ENCODE peak calls at places on chromosomes 16 and 17, in four cellular contexts. One of them, this sample, is unnamed.

GRCh38 chr16:85140455-85141012 is 28.3 kb upstream of the CIBAR2 start:
- DNase-seq in IMR-90: no peak
- DNase-seq in H1: no peak
- DNase-seq in mesendoderm: no peak
- DNase-seq in this sample: no peak

GRCh38 chr16:12119562-12119961 is 143.0 kb downstream of the SNX29 start:
- DNase-seq in mesendoderm: no peak
- DNase-seq in IMR-90: peak; percentile 25
- DNase-seq in H1: no peak
- DNase-seq in this sample: no peak

GRCh38 chr17:74512624-74513084 is 18.6 kb downstream of the CD300LB start:
- DNase-seq in IMR-90: no peak
- DNase-seq in H1: no peak
- DNase-seq in mesendoderm: no peak
- DNase-seq in this sample: no peak

GRCh38 chr16:54712866-54713265 is 217.8 kb upstream of the IRX5 start:
- DNase-seq in mesendoderm: no peak
- DNase-seq in H1: no peak
- DNase-seq in IMR-90: no peak
- DNase-seq in this sample: no peak

GRCh38 chr17:32927724-32928526 is at the start of gene TMEM98:
- DNase-seq in IMR-90: peak; percentile 12
- DNase-seq in H1: peak; percentile 72
- DNase-seq in mesendoderm: peak; percentile 48
- DNase-seq in this sample: peak; percentile 63

GRCh38 chr17:77602883-77603640 is 355.4 kb upstream of the TNRC6C start:
- DNase-seq in mesendoderm: no peak
- DNase-seq in H1: peak; percentile 36
- DNase-seq in IMR-90: no peak
- DNase-seq in this sample: peak; percentile 24

GRCh38 chr16:89693289-89693731 is 6.8 kb downstream of the CDK10 start:
- DNase-seq in H1: no peak
- DNase-seq in mesendoderm: no peak
- DNase-seq in IMR-90: no peak
- DNase-seq in this sample: no peak

GRCh38 chr16:89536886-89537548 is 23.5 kb upstream of the RPL13 start:
- DNase-seq in H1: no peak
- DNase-seq in IMR-90: no peak
- DNase-seq in mesendoderm: no peak
- DNase-seq in this sample: no peak

GRCh38 chr17:31064707-31065106 is 30.1 kb upstream of the NF1 start:
- DNase-seq in mesendoderm: no peak
- DNase-seq in H1: no peak
- DNase-seq in IMR-90: no peak
- DNase-seq in this sample: no peak

GRCh38 chr16:49048557-49048956 is 233.1 kb downstream of the CBLN1 start:
- DNase-seq in mesendoderm: peak; percentile 31
- DNase-seq in IMR-90: peak; percentile 1
- DNase-seq in H1: no peak
- DNase-seq in this sample: no peak

GRCh38 chr16:79651363-79651762 is 50.8 kb upstream of the MAF start:
- DNase-seq in mesendoderm: no peak
- DNase-seq in IMR-90: peak; percentile 1
- DNase-seq in H1: no peak
- DNase-seq in this sample: no peak

GRCh38 chr16:84029297-84030096 is 13.1 kb downstream of the SLC38A8 start:
- DNase-seq in IMR-90: no peak
- DNase-seq in H1: no peak
- DNase-seq in mesendoderm: no peak
- DNase-seq in this sample: no peak

GRCh38 chr16:87826798-87827587 is 42.3 kb downstream of the SLC7A5 start:
- DNase-seq in H1: no peak
- DNase-seq in mesendoderm: peak; percentile 64
- DNase-seq in IMR-90: no peak
- DNase-seq in this sample: no peak

GRCh38 chr16:11967195-11967911 is 2.3 kb downstream of the TNFRSF17 start:
- DNase-seq in IMR-90: no peak
- DNase-seq in mesendoderm: no peak
- DNase-seq in H1: no peak
- DNase-seq in this sample: no peak

GRCh38 chr17:30376621-30377452 is 1.9 kb upstream of the CPD start:
- DNase-seq in IMR-90: peak; percentile 87
- DNase-seq in H1: no peak
- DNase-seq in mesendoderm: peak; percentile 28
- DNase-seq in this sample: no peak

GRCh38 chr16:78684655-78685400 is 585.4 kb downstream of the WWOX start:
- DNase-seq in H1: no peak
- DNase-seq in IMR-90: no peak
- DNase-seq in mesendoderm: no peak
- DNase-seq in this sample: no peak

GRCh38 chr16:31452631-31453106 is 6.6 kb upstream of the ARMC5 start:
- DNase-seq in mesendoderm: peak; percentile 88
- DNase-seq in H1: no peak
- DNase-seq in IMR-90: peak; percentile 94
- DNase-seq in this sample: no peak

DNA sequence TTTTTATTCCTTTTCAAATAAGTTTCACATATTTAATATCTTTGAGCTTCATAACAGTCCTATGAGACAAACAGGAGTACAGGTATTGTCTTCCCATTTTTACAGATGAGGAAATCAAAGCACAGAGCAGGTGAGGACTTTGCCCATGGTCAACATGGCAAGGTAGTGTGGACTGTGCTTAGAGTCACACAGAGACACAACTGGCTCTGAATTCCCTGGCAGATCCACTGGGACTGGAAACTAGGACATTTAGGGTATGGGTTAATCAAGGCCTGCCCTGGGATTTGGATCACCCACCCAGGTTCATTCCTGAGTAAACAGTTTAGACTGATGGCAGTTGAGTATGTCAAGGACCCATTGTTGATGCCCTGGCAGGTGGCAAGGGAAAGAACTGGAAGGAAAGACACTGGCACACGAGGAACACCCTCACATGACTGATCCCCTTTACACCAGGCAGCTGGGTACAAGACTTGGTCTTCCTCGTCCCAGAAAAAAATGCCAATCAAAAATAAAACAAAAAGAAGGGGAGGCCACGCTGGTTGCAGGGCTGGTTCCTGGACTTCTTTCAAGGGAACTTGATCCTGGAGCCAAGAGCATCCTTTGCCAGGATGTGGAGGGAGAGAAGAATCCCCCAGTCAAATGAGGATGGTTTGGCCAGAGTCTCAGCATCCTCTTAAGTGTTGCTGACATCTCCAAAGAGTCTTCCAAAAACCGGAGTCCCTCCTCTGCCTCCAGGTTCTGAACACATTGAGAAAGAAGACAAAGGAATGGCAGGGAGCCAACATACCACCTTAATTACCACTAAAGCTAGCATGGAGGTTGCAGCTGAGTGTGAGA is 34.9 kb downstream of the CHD9 start:
- DNase-seq in H1: no peak
- DNase-seq in mesendoderm: peak; percentile 71
- DNase-seq in IMR-90: no peak
- DNase-seq in this sample: no peak
- H3K56ac ChIP-seq in H1: no peak overlapping the region
- H3K56ac ChIP-seq in mesendoderm: no peak overlapping the region
- H3K56ac ChIP-seq in IMR-90: no peak overlapping the region
- H3K56ac ChIP-seq in this sample: peak overlapping the region; percentile 19

DNA sequence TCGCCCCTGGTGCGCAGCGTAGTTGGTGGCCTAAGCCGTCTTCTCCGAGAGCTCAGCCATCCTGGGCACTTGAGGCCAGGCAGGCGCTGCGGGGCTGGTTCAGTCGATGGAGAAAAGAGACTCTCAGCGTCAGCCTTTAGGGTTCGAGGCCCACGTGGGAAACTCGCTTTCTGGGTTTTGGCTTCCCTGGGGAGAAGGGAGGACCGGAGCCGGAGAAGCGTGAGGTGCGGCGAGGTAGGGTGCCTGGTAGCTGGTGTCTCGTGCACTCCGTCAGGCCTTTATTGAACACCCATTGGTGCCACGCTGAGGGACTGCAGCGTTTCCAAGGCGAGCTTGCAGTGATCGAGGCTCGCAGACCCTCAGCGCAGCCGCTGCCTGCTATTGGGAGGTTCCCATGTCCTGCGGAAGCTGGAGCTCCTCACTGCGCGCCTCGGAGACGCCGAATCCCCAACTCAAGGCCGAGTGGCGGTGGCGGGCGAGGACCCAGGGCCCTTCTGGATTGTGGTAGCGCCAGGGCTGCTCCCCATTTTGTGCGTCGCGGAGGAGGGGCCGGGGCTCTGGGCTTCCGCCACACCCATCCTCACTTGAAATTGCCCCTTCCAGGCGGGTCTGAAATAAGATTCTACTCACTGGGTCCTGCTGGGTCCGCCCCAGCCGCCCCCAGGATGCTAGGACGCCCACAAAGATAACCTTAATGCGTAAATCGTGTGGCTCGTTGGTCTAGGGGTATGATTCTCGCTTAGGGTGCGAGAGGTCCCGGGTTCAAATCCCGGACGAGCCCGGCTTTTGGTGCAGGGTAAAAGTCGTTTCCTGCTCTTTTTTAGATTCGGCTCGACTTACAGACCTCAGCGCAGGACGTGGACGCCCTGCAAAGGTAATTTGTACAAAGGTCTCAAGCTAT is 1.2 kb downstream of the OR1F1 start:
- DNase-seq in mesendoderm: peak; percentile 90
- DNase-seq in H1: peak; percentile 96
- DNase-seq in IMR-90: peak; percentile 59
- DNase-seq in this sample: peak; percentile 84
- H3K56ac ChIP-seq in mesendoderm: peak overlapping the region; percentile 92
- H3K56ac ChIP-seq in H1: peak overlapping the region; percentile 46
- H3K56ac ChIP-seq in IMR-90: no peak overlapping the region
- H3K56ac ChIP-seq in this sample: no peak overlapping the region

GRCh38 chr16:7602424-7602935 is 269.8 kb downstream of the RBFOX1 start:
- DNase-seq in IMR-90: no peak
- DNase-seq in H1: no peak
- DNase-seq in mesendoderm: peak; percentile 32
- DNase-seq in this sample: no peak
- H3K56ac ChIP-seq in IMR-90: no peak overlapping the region
- H3K56ac ChIP-seq in H1: no peak overlapping the region
- H3K56ac ChIP-seq in mesendoderm: no peak overlapping the region
- H3K56ac ChIP-seq in this sample: no peak overlapping the region

DNA sequence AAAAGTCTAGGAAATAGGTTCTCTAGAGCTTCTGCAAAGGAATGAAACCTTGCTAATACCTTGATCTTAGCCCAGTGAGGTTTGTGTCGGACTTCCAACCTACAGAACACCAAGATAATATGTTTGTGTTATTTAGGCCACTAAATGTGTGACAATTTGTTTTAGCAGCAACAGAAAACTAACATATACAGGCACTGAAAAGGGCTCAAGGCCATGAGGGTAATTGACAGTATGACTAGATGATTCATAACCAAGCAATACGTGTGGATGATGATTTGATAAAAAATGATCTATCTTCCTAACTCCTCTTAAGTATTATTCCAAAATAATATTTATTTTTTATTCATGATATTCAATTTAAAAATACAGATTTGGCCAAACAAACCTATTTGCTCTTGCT is 27.7 kb upstream of the MED13 start:
- DNase-seq in H1: no peak
- DNase-seq in mesendoderm: no peak
- DNase-seq in IMR-90: no peak
- DNase-seq in this sample: no peak
- H3K56ac ChIP-seq in H1: no peak overlapping the region
- H3K56ac ChIP-seq in mesendoderm: no peak overlapping the region
- H3K56ac ChIP-seq in IMR-90: no peak overlapping the region
- H3K56ac ChIP-seq in this sample: no peak overlapping the region

DNA sequence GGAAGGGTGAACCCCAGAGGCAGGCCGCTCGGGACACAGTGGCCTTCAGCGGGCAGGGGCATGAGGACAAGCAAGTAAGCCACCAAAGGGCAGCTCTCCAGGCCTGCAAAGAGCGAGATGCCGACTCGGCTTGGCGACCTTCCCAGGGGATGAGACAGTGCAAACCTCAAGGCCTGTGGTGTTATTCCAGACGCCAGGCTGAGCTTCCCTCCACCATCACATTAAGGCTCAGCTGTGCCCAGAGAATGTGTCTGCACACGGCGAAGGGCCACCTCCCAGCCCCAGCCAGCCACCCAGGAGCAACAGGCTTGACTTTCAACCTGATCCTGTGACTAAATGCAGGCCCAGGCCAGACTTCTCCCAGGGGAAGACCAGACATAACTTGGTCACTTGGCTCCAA is 251.4 kb downstream of the SOX9 start:
- DNase-seq in H1: no peak
- DNase-seq in IMR-90: peak; percentile 52
- DNase-seq in mesendoderm: no peak
- DNase-seq in this sample: no peak
- H3K56ac ChIP-seq in H1: no peak overlapping the region
- H3K56ac ChIP-seq in IMR-90: no peak overlapping the region
- H3K56ac ChIP-seq in mesendoderm: no peak overlapping the region
- H3K56ac ChIP-seq in this sample: no peak overlapping the region

DNA sequence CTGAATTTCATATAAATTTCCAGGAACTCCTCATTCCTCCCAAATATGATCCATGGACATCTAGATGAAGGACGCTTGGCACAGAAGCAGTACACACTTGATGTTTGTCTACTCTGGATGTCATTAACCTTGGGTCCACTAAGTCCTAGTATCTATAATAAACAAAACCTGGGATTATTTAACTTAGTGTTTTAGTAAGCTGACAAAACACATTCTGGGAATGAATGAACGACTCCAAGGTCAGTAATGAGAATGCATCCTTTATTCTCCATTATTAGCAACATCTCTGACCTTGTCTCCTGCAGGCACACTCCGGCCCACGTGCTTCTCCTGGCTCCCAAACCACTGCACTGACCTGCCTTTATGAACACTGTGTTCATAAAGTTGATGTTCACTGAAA is 24.1 kb upstream of the CDYL2 start:
- DNase-seq in H1: no peak
- DNase-seq in mesendoderm: no peak
- DNase-seq in IMR-90: no peak
- DNase-seq in this sample: no peak
- H3K56ac ChIP-seq in H1: no peak overlapping the region
- H3K56ac ChIP-seq in mesendoderm: no peak overlapping the region
- H3K56ac ChIP-seq in IMR-90: no peak overlapping the region
- H3K56ac ChIP-seq in this sample: no peak overlapping the region

DNA sequence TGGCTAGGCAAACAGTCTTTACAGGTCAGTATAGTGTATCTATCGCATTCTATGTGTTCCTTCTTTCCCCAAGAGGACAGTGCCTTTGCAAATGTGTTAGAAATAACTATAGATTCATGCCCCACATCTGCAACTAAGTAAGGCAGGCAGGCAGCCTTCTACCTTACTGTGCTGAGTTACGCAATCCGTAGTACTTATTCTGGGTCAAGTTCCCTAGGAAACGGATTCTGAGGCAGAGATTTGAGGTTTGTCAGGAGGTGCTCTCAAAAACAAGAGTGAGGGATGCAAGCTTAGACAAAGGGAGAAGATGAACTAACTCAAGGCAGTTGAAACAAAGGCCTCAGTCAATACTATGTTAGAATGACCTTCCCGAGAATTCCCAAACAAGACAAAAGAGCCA is 12.7 kb upstream of the ANKFY1 start:
- DNase-seq in mesendoderm: no peak
- DNase-seq in H1: no peak
- DNase-seq in IMR-90: no peak
- DNase-seq in this sample: no peak
- H3K56ac ChIP-seq in mesendoderm: no peak overlapping the region
- H3K56ac ChIP-seq in H1: no peak overlapping the region
- H3K56ac ChIP-seq in IMR-90: no peak overlapping the region
- H3K56ac ChIP-seq in this sample: no peak overlapping the region

GRCh38 chr16:82882249-82882648 is 255.5 kb downstream of the CDH13 start:
- DNase-seq in H1: no peak
- DNase-seq in mesendoderm: no peak
- DNase-seq in IMR-90: no peak
- DNase-seq in this sample: no peak
- H3K56ac ChIP-seq in H1: no peak overlapping the region
- H3K56ac ChIP-seq in mesendoderm: no peak overlapping the region
- H3K56ac ChIP-seq in IMR-90: no peak overlapping the region
- H3K56ac ChIP-seq in this sample: no peak overlapping the region